ENCODE peak calls at places on chromosome 1, in six cellular contexts. W is AG04449, H is astrocyte of the spinal cord, D is SK-N-SH, V is brain microvascular endothelial cell, E is heart left ventricle. U is an unnamed sample.

GRCh38 chr1:226632922-226633351 is 84.4 kb downstream of the STUM start:
- DNase-seq in W (no peak), H (no peak), D (no peak), V (no peak), E (no peak), U (no peak)

GRCh38 chr1:59738591-59739015 is 76.1 kb upstream of the HOOK1 start:
- DNase-seq in W (no peak), H (peak; percentile 89), D (no peak), V (peak; percentile 49), E (no peak), U (peak; percentile 90)

GRCh38 chr1:44113095-44113609 is 5.5 kb upstream of the KLF17 start:
- DNase-seq in W (no peak), H (no peak), D (no peak), V (no peak), E (no peak), U (no peak)

GRCh38 chr1:165858364-165858823 is 31.0 kb downstream of the UCK2 start:
- DNase-seq in W (no peak), H (no peak), D (no peak), V (no peak), E (no peak), U (no peak)

GRCh38 chr1:233745114-233745513 is 131.2 kb downstream of the KCNK1 start:
- DNase-seq in W (no peak), H (no peak), D (peak; percentile 29), V (no peak), E (no peak), U (no peak)

GRCh38 chr1:209601809-209602657 is 18.5 kb downstream of the CAMK1G start:
- DNase-seq in W (no peak), H (peak; percentile 52), D (peak; percentile 55), V (peak; percentile 28), E (no peak), U (peak; percentile 11)

GRCh38 chr1:87144981-87145380 is 183.7 kb upstream of the LMO4 start:
- DNase-seq in W (no peak), H (no peak), D (no peak), V (no peak), E (no peak), U (no peak)

GRCh38 chr1:237879195-237879594 is 11.5 kb downstream of the ZP4 start:
- DNase-seq in W (no peak), H (peak; percentile 71), D (no peak), V (peak; percentile 11), E (no peak), U (peak; percentile 34)

GRCh38 chr1:93810316-93810715 is 68.7 kb downstream of the DNTTIP2 start:
- DNase-seq in W (no peak), H (no peak), D (no peak), V (no peak), E (no peak), U (no peak)

GRCh38 chr1:155931332-155932038 is 2.7 kb downstream of the KHDC4 start:
- DNase-seq in W (no peak), H (no peak), D (no peak), V (no peak), E (no peak), U (no peak)

GRCh38 chr1:74467786-74468377 is 44.5 kb downstream of the LRRC53 start:
- DNase-seq in W (no peak), H (no peak), D (no peak), V (no peak), E (no peak), U (no peak)

GRCh38 chr1:37793773-37794371 is at the start of gene MANEAL:
- DNase-seq in W (no peak), H (peak; percentile 26), D (peak; percentile 91), V (peak; percentile 29), E (peak; percentile 33), U (no peak)

GRCh38 chr1:22176258-22176657 is 33.4 kb upstream of the WNT4 start:
- DNase-seq in W (no peak), H (no peak), D (no peak), V (no peak), E (no peak), U (no peak)

GRCh38 chr1:10912441-10912840 is 100.0 kb upstream of the TARDBP start:
- DNase-seq in W (no peak), H (no peak), D (no peak), V (no peak), E (peak; percentile 18), U (no peak)

GRCh38 chr1:47571161-47571560 is 133.3 kb downstream of the FOXD2 start:
- DNase-seq in W (no peak), H (no peak), D (no peak), V (no peak), E (no peak), U (no peak)

GRCh38 chr1:24526940-24527542 is 24.4 kb downstream of the RCAN3 start:
- DNase-seq in W (no peak), H (peak; percentile 7), D (peak; percentile 41), V (peak; percentile 33), E (no peak), U (no peak)

GRCh38 chr1:1435094-1435903 is at the start of gene VWA1:
- DNase-seq in W (no peak), H (peak; percentile 56), D (peak; percentile 99), V (no peak), E (peak; percentile 77), U (no peak)

GRCh38 chr1:224502459-224503160 is 68.0 kb upstream of the WDR26 start:
- DNase-seq in W (no peak), H (peak; percentile 49), D (peak; percentile 41), V (no peak), E (no peak), U (no peak)

GRCh38 chr1:241888232-241888631 is 40.2 kb downstream of the EXO1 start:
- DNase-seq in W (no peak), H (peak; percentile 76), D (no peak), V (no peak), E (no peak), U (peak; percentile 19)

DNA sequence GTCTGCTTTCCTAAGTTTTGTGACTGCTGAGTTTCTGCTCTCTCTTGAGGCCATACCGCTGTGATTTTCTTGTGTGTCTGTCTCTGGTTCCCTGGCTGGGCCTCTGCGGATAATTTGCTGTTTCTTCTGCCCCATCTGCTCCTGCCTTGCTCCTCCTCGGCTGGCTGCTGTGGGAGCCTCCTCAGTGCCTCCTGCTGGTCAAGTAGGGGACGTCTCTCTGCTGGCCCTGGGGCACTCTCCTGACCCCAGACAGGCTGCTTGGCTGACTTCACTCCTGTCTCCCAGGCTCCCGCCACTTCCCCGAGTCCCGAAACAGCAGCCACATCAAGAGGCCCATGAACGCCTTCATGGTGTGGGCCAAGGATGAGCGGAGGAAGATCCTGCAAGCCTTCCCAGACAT is 28.5 kb downstream of the ETNK2 start:
- DNase-seq in W (no peak), H (no peak), D (peak; percentile 57), V (no peak), E (no peak), U (no peak)
- TF ChIP-seq CTCF in W (peak; percentile 40), H (peak; percentile 48), D (peak; percentile 48), V (peak; percentile 59), E (peak; percentile 31), U (peak; percentile 46)

DNA sequence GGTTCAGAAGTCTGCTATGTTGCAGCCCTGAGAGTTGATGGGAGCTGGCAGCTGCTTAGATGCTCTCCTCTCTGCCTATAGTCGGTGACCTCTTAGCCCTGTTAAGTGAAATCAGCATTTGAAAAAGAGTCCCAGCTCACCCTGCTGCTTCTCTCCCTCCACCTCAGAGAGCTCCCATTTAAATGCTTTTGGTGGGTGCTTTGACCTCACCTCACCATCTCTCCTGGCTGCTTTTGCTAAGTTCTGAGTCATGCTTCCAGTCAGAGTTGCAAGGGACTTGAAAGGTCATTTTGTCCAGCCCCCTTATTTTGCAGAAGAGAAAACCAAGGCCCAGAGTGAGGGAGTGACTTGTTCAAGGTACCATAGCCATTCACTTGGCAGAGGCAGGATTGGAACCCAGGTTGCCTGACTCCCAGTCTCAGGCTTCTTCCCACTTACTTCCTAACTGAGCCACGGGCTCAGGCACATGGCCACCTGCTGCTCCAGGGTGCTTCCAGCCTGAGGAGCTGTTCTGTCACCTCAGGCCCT is 3.3 kb downstream of the MAPKAPK2 start:
- DNase-seq in W (no peak), H (peak; percentile 50), D (no peak), V (no peak), E (no peak), U (no peak)
- H3K4me3 ChIP-seq in W (peak overlapping the region; percentile 39), H (no peak overlapping the region), D (no peak overlapping the region), V (no peak overlapping the region), E (peak overlapping the region; percentile 85), U (peak overlapping the region; percentile 62)

GRCh38 chr1:6489383-6489765 is 2.1 kb downstream of the PLEKHG5 start:
- DNase-seq in W (no peak), H (no peak), D (no peak), V (no peak), E (no peak), U (no peak)

GRCh38 chr1:6491480-6491962 is at the start of gene PLEKHG5:
- DNase-seq in W (no peak), H (peak; percentile 84), D (no peak), V (peak; percentile 68), E (peak; percentile 66), U (peak; percentile 18)

GRCh38 chr1:6491076-6491449 is 404 bp downstream of the PLEKHG5 start:
- DNase-seq in W (no peak), H (no peak), D (no peak), V (no peak), E (no peak), U (no peak)

GRCh38 chr1:6489799-6490180 is 1.7 kb downstream of the PLEKHG5 start:
- DNase-seq in W (no peak), H (peak; percentile 75), D (peak; percentile 95), V (peak; percentile 47), E (peak; percentile 75), U (peak; percentile 37)

DNA sequence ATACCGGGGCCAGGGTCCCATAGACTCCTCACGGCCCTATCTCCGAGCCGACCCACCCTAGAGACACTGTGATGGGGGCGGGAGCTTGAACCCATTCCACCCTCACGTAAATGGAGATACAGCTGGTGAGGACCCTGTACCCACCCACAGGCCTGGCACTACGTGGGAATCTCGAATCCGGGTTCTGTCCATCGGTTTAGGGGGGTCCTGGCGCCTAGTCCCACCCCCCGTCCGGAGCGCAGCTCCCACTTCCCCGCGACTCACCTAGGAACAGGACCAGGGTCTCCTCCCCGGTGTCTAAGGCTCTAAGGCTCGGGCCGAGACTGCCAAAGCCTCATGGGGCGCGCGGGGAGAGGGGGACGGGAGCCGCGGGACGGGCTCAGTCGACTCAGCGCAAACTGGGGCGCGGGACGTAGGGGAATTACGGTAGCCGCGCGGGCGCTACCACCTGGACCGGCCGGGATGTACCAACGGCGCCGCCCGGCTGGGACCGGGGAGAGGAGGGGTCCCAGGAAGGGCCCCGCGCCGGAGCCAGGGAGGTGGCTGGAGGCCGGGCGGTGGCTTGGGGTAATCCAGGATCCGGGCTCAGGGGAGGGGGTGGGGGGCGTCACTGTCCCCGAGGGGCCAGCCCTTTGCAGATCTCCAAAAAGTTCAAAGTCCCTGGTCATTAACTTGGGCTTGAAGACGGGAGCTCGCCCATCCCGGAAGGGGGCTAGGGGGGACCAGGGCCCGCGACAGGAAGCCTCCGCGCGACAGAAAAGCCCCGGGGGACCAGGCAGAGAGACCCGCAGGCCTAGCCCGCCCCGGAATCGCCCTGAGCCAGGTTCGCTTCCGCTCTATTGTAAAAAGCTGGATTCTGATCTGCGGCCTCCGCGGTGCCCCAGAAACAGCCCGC is 1.0 kb downstream of the PLEKHG5 start:
- DNase-seq in W (no peak), H (peak; percentile 81), D (peak; percentile 89), V (peak; percentile 62), E (peak; percentile 68), U (peak; percentile 24)
- TF ChIP-seq CTCF in W (no peak), H (no peak), D (peak; percentile 2), V (no peak), E (peak; percentile 40), U (no peak)

DNA sequence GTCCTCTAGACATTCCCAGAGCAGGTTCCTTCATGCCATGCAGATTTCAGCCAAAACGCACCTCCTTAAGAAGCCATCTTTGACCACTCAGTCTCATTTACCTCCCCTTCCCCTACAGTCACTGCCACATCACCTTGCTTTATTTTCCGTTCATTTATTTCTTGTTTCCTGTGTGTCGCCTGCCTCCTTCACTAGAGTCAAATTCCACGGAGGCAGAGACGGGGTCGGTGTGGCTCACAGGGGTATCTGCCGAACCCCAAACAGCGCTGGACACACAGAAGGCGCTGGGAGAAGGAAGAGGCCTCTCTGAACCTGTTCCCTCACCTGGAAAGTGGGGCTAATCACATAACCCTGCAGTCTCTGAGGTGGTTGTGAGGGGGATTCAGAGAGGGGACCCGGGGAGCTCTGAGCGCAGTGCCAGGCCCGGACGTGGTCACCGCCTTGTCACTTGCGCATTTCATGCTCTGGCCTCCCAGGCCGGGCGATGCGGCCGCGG is 23.6 kb upstream of the DMBX1 start:
- DNase-seq in W (no peak), H (no peak), D (no peak), V (no peak), E (no peak), U (no peak)
- H3K4me3 ChIP-seq in W (no peak overlapping the region), H (no peak overlapping the region), D (no peak overlapping the region), V (no peak overlapping the region), E (peak overlapping the region; percentile 72), U (no peak overlapping the region)